ENCODE peak calls at places on chromosome X, in four cellular contexts. Y is cardiac muscle cell, Q is HepG2, B is tibial nerve. T is an unnamed sample. For H3K27me3, the result is how much of the 10 kb centered on the place peaks cover.

GRCh38 chrX:118220509-118220908 is 103.9 kb upstream of the KLHL13 start:
- DNase-seq in Y (no peak), Q (no peak), B (no peak), T (no peak)

GRCh38 chrX:45664727-45665290 is 464.1 kb upstream of the DIPK2B start:
- DNase-seq in B (no peak), Q (no peak), Y (no peak), T (no peak)

GRCh38 chrX:102723456-102723855 is 2.9 kb downstream of the GPRASP3 start:
- DNase-seq in Y (no peak), B (no peak), Q (no peak), T (no peak)

GRCh38 chrX:9677098-9677739 is 88.4 kb downstream of the GPR143 start:
- DNase-seq in Y (peak), B (no peak), Q (no peak), T (no peak)

GRCh38 chrX:118226060-118226428 is 109.4 kb upstream of the KLHL13 start:
- DNase-seq in B (no peak), Q (peak), Y (peak), T (peak)

GRCh38 chrX:1323315-1323714 is 13.3 kb upstream of the IL3RA start:
- DNase-seq in B (no peak), Y (no peak), Q (peak), T (peak)

GRCh38 chrX:136687457-136687856 is 39.5 kb downstream of the CD40LG start:
- DNase-seq in Q (no peak), Y (no peak), B (no peak), T (no peak)

GRCh38 chrX:33605997-33606396 is 394.6 kb upstream of the DMD start:
- DNase-seq in Y (no peak), B (no peak), Q (no peak), T (no peak)

GRCh38 chrX:17442898-17443297 is 67.9 kb downstream of the NHS start:
- DNase-seq in B (no peak), Y (no peak), Q (no peak), T (no peak)

GRCh38 chrX:96147645-96148044 is 537.0 kb upstream of the DIAPH2 start:
- DNase-seq in B (no peak), Y (peak), Q (no peak), T (no peak)

GRCh38 chrX:66961665-66962064 is 322.8 kb upstream of the EDA2R start:
- DNase-seq in Q (no peak), B (no peak), Y (no peak), T (no peak)

GRCh38 chrX:119512145-119512800 is 44.0 kb downstream of the SLC25A5 start:
- DNase-seq in Q (peak), B (no peak), Y (peak), T (peak)

GRCh38 chrX:103338663-103339062 is 8.6 kb downstream of the TCEAL7 start:
- DNase-seq in Q (no peak), Y (no peak), B (no peak), T (no peak)

GRCh38 chrX:109519001-109519400 is 17.6 kb upstream of the NXT2 start:
- DNase-seq in B (no peak), Y (no peak), Q (no peak), T (no peak)

GRCh38 chrX:56113785-56114436 is 118.2 kb upstream of the KLF8 start:
- DNase-seq in Y (no peak), B (no peak), Q (no peak), T (no peak)

GRCh38 chrX:9528498-9528897 is 63.6 kb downstream of the TBL1X start:
- DNase-seq in Q (no peak), Y (no peak), B (no peak), T (no peak)

GRCh38 chrX:39891781-39892180 is 206.0 kb downstream of the BCOR start:
- DNase-seq in Y (no peak), B (no peak), Q (no peak), T (no peak)

GRCh38 chrX:136810493-136810892 is 29.8 kb upstream of the ARHGEF6 start:
- DNase-seq in B (no peak), Y (no peak), Q (no peak), T (no peak)

GRCh38 chrX:65073233-65073632 is 97.0 kb upstream of the ZC4H2 start:
- DNase-seq in Y (no peak), Q (no peak), B (no peak), T (no peak)

GRCh38 chrX:39896951-39897740 is 200.6 kb downstream of the BCOR start:
- DNase-seq in B (no peak), Q (peak), Y (peak), T (no peak)

GRCh38 chrX:40304115-40304514 is 206.4 kb upstream of the BCOR start:
- DNase-seq in Y (no peak), Q (no peak), B (no peak), T (no peak)

GRCh38 chrX:10104958-10105658 is 51.7 kb upstream of the CLCN4 start:
- DNase-seq in Y (peak), B (no peak), Q (no peak), T (no peak)

GRCh38 chrX:24990585-24990984 is 25.2 kb downstream of the ARX start:
- DNase-seq in Q (no peak), B (no peak), Y (no peak), T (no peak)

GRCh38 chrX:13826770-13827169 is 9.9 kb upstream of the GPM6B start:
- DNase-seq in Y (no peak), B (no peak), Q (no peak), T (no peak)

GRCh38 chrX:114959729-114960128 is 57.7 kb downstream of the IL13RA2 start:
- DNase-seq in Q (no peak), Y (peak), B (no peak), T (peak)

GRCh38 chrX:41542151-41542935 is 95.2 kb downstream of the NYX start:
- DNase-seq in Y (peak), Q (no peak), B (no peak), T (no peak)
- TF ChIP-seq CTCF in Y (no peak), Q (no peak), B (no peak), T (no peak)

DNA sequence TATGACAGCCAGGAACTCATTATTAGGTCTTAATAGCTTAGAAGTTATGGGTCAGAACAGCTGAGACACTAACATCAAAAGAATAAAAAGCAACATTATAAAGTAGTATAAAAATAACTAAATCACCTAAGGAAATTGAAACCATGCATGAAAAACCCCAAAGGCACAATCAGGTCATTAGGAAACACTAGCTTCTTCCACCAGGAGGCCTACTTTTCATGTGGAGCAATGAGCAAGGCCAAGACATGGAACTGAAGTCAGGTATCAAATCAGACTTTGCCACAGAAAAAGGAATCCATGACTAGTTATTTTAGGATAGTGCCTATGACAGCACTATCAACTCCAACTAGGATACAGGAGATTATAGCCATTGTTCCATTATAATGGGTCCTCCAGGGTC is 7.9 kb downstream of the HUWE1 start:
- DNase-seq in Y (peak), Q (no peak), B (no peak), T (no peak)
- H3K27ac ChIP-seq in Y (no peak), Q (no peak), B (no peak), T (no peak)

DNA sequence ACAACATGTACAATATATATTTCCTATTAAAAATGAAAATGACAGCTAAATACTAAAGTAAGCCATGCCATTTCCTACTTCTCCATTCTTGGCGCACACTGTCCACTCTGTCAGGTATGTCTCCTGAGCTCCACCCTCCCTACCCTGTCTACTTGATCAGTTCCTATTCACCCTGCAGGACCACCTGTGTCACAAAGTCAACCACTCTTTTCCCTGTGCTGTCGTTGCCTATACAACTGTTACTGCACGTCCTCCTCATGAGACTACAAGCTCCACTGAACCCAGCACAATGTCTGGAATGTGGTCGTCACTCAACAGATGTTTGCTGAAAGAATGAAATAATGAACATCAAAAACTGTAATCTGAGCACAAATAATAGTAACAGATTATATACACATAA is 54.9 kb downstream of the SLC9A7 start:
- DNase-seq in Q (no peak), B (no peak), Y (peak), T (no peak)
- H3K27me3 ChIP-seq in Q (under half), B (under half), Y (under half), T (under half)

GRCh38 chrX:49122499-49122898 is 1.0 kb downstream of the GPKOW start:
- DNase-seq in Y (no peak), B (no peak), Q (no peak), T (no peak)
- TF ChIP-seq CTCF in Y (no peak), B (no peak), Q (no peak), T (no peak)